ENCODE peak calls at places on chromosomes 13 and 19, in four cellular contexts. One of them, this sample, is unnamed.

GRCh38 chr13:64410654-64411053 is 2819.5 kb downstream of the PCDH9 start:
- DNase-seq in GM12891: no peak
- DNase-seq in uterus: no peak
- DNase-seq in body of pancreas: no peak
- DNase-seq in this sample: no peak

GRCh38 chr13:72970956-72971355 is 87.8 kb upstream of the KLF5 start:
- DNase-seq in GM12891: no peak
- DNase-seq in body of pancreas: no peak
- DNase-seq in uterus: no peak
- DNase-seq in this sample: no peak

GRCh38 chr19:4647676-4648644 is 8.6 kb downstream of the TNFAIP8L1 start:
- DNase-seq in uterus: peak; percentile 54
- DNase-seq in GM12891: no peak
- DNase-seq in body of pancreas: no peak
- DNase-seq in this sample: no peak

GRCh38 chr13:79722885-79723445 is 242.0 kb downstream of the NDFIP2 start:
- DNase-seq in GM12891: no peak
- DNase-seq in body of pancreas: no peak
- DNase-seq in uterus: no peak
- DNase-seq in this sample: no peak

GRCh38 chr19:8610041-8610927 is at the start of gene ADAMTS10:
- DNase-seq in body of pancreas: no peak
- DNase-seq in GM12891: no peak
- DNase-seq in uterus: peak; percentile 51
- DNase-seq in this sample: no peak

GRCh38 chr19:48102870-48103751 is 7.5 kb downstream of the PLA2G4C start:
- DNase-seq in body of pancreas: no peak
- DNase-seq in uterus: no peak
- DNase-seq in GM12891: no peak
- DNase-seq in this sample: peak; percentile 20

GRCh38 chr13:43675577-43675976 is 111.2 kb downstream of the ENOX1 start:
- DNase-seq in uterus: no peak
- DNase-seq in body of pancreas: no peak
- DNase-seq in GM12891: no peak
- DNase-seq in this sample: no peak

GRCh38 chr19:35975608-35976214 is 19.3 kb upstream of the SDHAF1 start:
- DNase-seq in body of pancreas: no peak
- DNase-seq in uterus: no peak
- DNase-seq in GM12891: no peak
- DNase-seq in this sample: peak; percentile 50

GRCh38 chr19:28303502-28303901 is 909.4 kb downstream of the UQCRFS1 start:
- DNase-seq in GM12891: no peak
- DNase-seq in uterus: no peak
- DNase-seq in body of pancreas: no peak
- DNase-seq in this sample: no peak

GRCh38 chr19:887072-887471 is 5.9 kb downstream of the MED16 start:
- DNase-seq in uterus: no peak
- DNase-seq in body of pancreas: no peak
- DNase-seq in GM12891: no peak
- DNase-seq in this sample: no peak

GRCh38 chr13:100394005-100394695 is 194.4 kb downstream of the GGACT start:
- DNase-seq in GM12891: no peak
- DNase-seq in uterus: no peak
- DNase-seq in body of pancreas: no peak
- DNase-seq in this sample: peak; percentile 20

GRCh38 chr13:28557725-28558124 is 62.8 kb upstream of the FLT1 start:
- DNase-seq in GM12891: no peak
- DNase-seq in body of pancreas: no peak
- DNase-seq in uterus: no peak
- DNase-seq in this sample: no peak

GRCh38 chr13:25929816-25930215 is 122.0 kb downstream of the SHISA2 start:
- DNase-seq in uterus: no peak
- DNase-seq in GM12891: no peak
- DNase-seq in body of pancreas: no peak
- DNase-seq in this sample: no peak

GRCh38 chr13:23621316-23621645 is 51.1 kb downstream of the TNFRSF19 start:
- DNase-seq in GM12891: no peak
- DNase-seq in uterus: no peak
- DNase-seq in body of pancreas: no peak
- DNase-seq in this sample: peak; percentile 49

GRCh38 chr13:39656325-39656677 is 839 bp downstream of the COG6 start:
- DNase-seq in uterus: no peak
- DNase-seq in body of pancreas: no peak
- DNase-seq in GM12891: no peak
- DNase-seq in this sample: no peak

GRCh38 chr13:39655041-39655568 is 357 bp upstream of the COG6 start:
- DNase-seq in uterus: no peak
- DNase-seq in GM12891: no peak
- DNase-seq in body of pancreas: no peak
- DNase-seq in this sample: no peak

DNA sequence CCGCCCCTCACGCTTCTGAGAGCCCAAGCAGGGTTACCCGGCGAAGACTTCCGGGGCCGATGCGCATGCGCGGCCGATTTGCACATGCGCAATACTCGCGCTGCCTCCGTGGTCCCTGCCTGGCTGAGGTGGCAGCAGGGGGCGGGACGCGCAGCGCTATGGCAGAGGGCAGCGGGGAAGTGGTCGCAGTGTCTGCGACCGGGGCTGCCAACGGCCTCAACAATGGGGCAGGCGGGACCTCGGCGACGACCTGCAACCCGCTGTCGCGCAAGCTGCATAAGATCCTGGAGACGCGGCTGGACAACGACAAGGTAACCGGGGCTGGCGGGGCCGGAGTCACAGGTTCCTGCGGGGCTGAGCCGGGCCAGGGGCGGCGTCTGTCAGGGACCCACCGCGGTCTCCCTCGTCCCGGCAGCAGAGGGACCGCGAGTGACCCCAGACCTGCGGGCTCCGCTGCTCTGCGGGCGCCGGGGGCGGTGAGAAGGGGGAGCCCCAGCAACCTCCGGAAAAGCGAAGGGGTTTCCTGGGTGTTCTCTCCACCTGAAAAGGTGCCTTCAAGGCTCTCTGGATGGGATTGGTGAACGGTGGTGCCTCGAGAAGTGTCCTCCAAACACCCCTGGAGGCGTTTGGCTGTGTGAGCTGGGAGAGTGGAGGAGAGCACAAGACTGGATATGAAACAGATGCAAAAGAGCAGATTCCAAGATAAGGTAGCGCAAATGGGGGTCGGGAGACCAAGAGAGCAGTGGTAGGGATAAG is at the start of gene COG6:
- DNase-seq in body of pancreas: peak; percentile 90
- DNase-seq in uterus: peak; percentile 94
- DNase-seq in GM12891: peak; percentile 72
- DNase-seq in this sample: peak; percentile 56
- TF ChIP-seq POLR2A in body of pancreas: peak; percentile 74
- TF ChIP-seq POLR2A in uterus: peak; percentile 51
- TF ChIP-seq POLR2A in GM12891: peak; percentile 33
- TF ChIP-seq POLR2A in this sample: peak; percentile 88

DNA sequence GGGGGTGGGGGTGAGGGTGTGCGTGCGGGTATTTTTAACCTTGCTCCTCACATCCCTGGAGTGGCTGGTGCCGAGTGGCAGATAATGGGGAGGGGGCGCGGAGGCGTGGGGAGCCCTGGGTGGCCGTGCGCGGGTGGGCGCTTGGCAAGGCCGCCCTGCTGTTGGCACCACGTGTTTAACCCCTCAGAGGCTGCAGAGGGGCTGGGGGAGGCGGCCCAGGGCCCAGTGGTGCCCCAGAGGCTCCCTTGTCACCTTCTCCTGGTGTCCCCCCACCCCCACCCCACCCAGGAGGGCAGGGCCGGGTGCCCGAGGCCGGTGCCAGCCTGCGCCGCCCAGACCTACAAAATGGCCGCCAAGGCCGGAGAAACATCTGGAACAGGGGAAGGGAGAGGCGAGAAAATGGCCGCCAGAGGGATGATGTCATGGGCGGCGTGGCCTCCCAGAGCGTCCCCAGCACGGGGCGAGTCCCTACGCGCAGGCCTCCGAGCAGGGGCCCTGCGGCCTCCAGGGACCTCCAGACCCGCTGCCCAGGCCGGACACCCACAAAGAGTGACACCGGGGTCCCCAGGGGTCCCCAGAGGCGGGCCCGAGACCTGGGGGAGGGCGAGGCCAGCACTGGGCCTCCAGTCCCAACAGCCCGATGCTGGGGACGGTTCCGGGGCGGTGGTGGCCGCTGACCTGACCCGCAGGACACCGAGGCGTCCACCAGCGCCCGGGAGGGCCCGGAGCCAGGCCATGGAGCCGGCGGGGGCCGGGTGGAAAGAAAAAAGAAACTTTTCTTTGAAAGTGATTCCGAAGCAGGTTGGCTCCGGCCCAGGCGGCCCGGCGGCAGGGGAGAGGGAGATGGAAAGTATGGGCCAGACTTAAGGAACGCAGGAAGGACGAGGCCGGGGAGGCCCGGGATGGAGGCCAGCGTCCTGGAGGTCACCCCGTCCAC is 38.2 kb downstream of the NFIC start:
- DNase-seq in body of pancreas: peak; percentile 93
- DNase-seq in GM12891: no peak
- DNase-seq in uterus: peak; percentile 91
- DNase-seq in this sample: no peak
- TF ChIP-seq POLR2A in body of pancreas: peak; percentile 86
- TF ChIP-seq POLR2A in GM12891: no peak
- TF ChIP-seq POLR2A in uterus: peak; percentile 68
- TF ChIP-seq POLR2A in this sample: peak; percentile 26

GRCh38 chr19:49876422-49877019 is 634 bp downstream of the AKT1S1 start:
- DNase-seq in GM12891: peak; percentile 66
- DNase-seq in body of pancreas: peak; percentile 98
- DNase-seq in uterus: peak; percentile 99
- DNase-seq in this sample: peak; percentile 65
- TF ChIP-seq POLR2A in GM12891: peak; percentile 70
- TF ChIP-seq POLR2A in body of pancreas: peak; percentile 29
- TF ChIP-seq POLR2A in uterus: peak; percentile 43
- TF ChIP-seq POLR2A in this sample: peak; percentile 76

GRCh38 chr19:46350758-46351159 is 3.9 kb downstream of the PPP5C start:
- DNase-seq in body of pancreas: no peak
- DNase-seq in GM12891: no peak
- DNase-seq in uterus: no peak
- DNase-seq in this sample: no peak
- TF ChIP-seq POLR2A in body of pancreas: no peak
- TF ChIP-seq POLR2A in GM12891: no peak
- TF ChIP-seq POLR2A in uterus: no peak
- TF ChIP-seq POLR2A in this sample: no peak

GRCh38 chr19:5680437-5681368 is at the start of the genes HSD11B1L and MICOS13:
- DNase-seq in body of pancreas: peak; percentile 99
- DNase-seq in GM12891: peak; percentile 98
- DNase-seq in uterus: peak; percentile 98
- DNase-seq in this sample: peak; percentile 97
- TF ChIP-seq POLR2A in body of pancreas: peak; percentile 58
- TF ChIP-seq POLR2A in GM12891: peak; percentile 82
- TF ChIP-seq POLR2A in uterus: no peak
- TF ChIP-seq POLR2A in this sample: peak; percentile 44

GRCh38 chr19:41551711-41552110 is 24.3 kb upstream of the CEACAM21 start:
- DNase-seq in body of pancreas: no peak
- DNase-seq in GM12891: no peak
- DNase-seq in uterus: no peak
- DNase-seq in this sample: no peak
- TF ChIP-seq POLR2A in body of pancreas: no peak
- TF ChIP-seq POLR2A in GM12891: no peak
- TF ChIP-seq POLR2A in uterus: no peak
- TF ChIP-seq POLR2A in this sample: no peak

This sample was measured in H54.